ENCODE peak calls at places on chromosome 1, in four cellular contexts. B is H1, E is HCT116, Q is K562. H is an unnamed sample.

GRCh38 chr1:157515709-157516108 is 36.6 kb downstream of the FCRL5 start:
- DNase-seq in B (no peak), E (no peak), Q (no peak), H (no peak)

GRCh38 chr1:24743404-24744211 is 1.6 kb upstream of the CLIC4 start:
- DNase-seq in B (no peak), E (no peak), Q (no peak), H (no peak)

GRCh38 chr1:12715896-12716437 is at the start of gene AADACL3:
- DNase-seq in B (no peak), E (no peak), Q (no peak), H (no peak)

GRCh38 chr1:221740260-221740830 is 1.5 kb downstream of the DUSP10 start:
- DNase-seq in B (no peak), E (no peak), Q (no peak), H (no peak)

GRCh38 chr1:58971629-58972140 is 187.8 kb upstream of the JUN start:
- DNase-seq in B (no peak), E (no peak), Q (no peak), H (peak)

GRCh38 chr1:183223467-183223866 is 37.4 kb downstream of the LAMC2 start:
- DNase-seq in B (no peak), E (no peak), Q (no peak), H (no peak)

GRCh38 chr1:5999711-6000443 is 7.7 kb upstream of the NPHP4 start:
- DNase-seq in B (no peak), E (no peak), Q (no peak), H (no peak)

GRCh38 chr1:93756656-93757055 is 75.0 kb upstream of the BCAR3 start:
- DNase-seq in B (no peak), E (no peak), Q (no peak), H (no peak)

GRCh38 chr1:153261793-153262371 is 2.4 kb downstream of the LORICRIN start:
- DNase-seq in B (no peak), E (no peak), Q (no peak), H (no peak)

GRCh38 chr1:184388671-184389292 is 2.0 kb downstream of the C1orf21 start:
- DNase-seq in B (no peak), E (no peak), Q (no peak), H (no peak)

GRCh38 chr1:65372557-65372956 is 47.9 kb upstream of the LEPR start:
- DNase-seq in B (no peak), E (no peak), Q (no peak), H (no peak)

GRCh38 chr1:244012232-244012631 is 38.9 kb upstream of the ZBTB18 start:
- DNase-seq in B (no peak), E (no peak), Q (no peak), H (no peak)

GRCh38 chr1:109846148-109846547 is 64.5 kb upstream of the CSF1 start:
- DNase-seq in B (peak), E (no peak), Q (no peak), H (no peak)

GRCh38 chr1:68594851-68595250 is 98.0 kb upstream of the DEPDC1 start:
- DNase-seq in B (no peak), E (no peak), Q (no peak), H (no peak)

GRCh38 chr1:68600049-68600661 is 103.3 kb upstream of the DEPDC1 start:
- DNase-seq in B (no peak), E (peak), Q (peak), H (peak)
- TF ChIP-seq FOSL1 in B (no peak), E (no peak), Q (no peak), H (no peak)

DNA sequence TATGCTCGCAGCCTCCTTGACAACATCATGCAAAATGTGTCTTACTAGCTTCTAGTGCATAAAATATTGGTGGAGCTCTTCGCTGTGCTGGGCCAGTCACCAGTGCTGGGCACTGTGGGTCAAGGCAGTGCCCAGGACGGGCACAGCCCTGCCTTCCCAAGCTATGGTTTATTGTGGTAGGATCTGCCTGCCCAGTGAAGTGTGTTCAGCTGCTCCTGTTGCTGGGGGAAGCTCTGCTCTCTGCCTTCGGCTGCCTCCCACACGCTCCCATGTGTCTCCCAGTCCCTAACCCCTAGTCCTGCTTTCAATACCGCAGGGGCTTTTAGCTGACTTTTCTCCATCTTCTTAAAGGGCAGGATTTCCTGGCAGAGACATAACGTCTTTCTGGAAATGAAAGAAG is 15.7 kb downstream of the EPHX1 start:
- DNase-seq in B (no peak), E (no peak), Q (no peak), H (no peak)
- H3K9ac ChIP-seq in B (no peak), E (no peak), Q (no peak), H (no peak)

GRCh38 chr1:81832573-81832972 is 31.8 kb downstream of the ADGRL2 start:
- DNase-seq in B (no peak), E (no peak), Q (no peak), H (no peak)
- TF ChIP-seq FOSL1 in B (no peak), E (no peak), Q (no peak), H (no peak)

GRCh38 chr1:33472349-33472980 is at the start of gene ZSCAN20:
- DNase-seq in B (peak), E (peak), Q (peak), H (peak)
- H3K9ac ChIP-seq in B (no peak), E (peak), Q (peak), H (peak)

GRCh38 chr1:201790261-201790660 is 38.7 kb upstream of the IPO9 start:
- DNase-seq in B (no peak), E (no peak), Q (no peak), H (no peak)
- TF ChIP-seq FOSL1 in B (no peak), E (no peak), Q (no peak), H (no peak)

DNA sequence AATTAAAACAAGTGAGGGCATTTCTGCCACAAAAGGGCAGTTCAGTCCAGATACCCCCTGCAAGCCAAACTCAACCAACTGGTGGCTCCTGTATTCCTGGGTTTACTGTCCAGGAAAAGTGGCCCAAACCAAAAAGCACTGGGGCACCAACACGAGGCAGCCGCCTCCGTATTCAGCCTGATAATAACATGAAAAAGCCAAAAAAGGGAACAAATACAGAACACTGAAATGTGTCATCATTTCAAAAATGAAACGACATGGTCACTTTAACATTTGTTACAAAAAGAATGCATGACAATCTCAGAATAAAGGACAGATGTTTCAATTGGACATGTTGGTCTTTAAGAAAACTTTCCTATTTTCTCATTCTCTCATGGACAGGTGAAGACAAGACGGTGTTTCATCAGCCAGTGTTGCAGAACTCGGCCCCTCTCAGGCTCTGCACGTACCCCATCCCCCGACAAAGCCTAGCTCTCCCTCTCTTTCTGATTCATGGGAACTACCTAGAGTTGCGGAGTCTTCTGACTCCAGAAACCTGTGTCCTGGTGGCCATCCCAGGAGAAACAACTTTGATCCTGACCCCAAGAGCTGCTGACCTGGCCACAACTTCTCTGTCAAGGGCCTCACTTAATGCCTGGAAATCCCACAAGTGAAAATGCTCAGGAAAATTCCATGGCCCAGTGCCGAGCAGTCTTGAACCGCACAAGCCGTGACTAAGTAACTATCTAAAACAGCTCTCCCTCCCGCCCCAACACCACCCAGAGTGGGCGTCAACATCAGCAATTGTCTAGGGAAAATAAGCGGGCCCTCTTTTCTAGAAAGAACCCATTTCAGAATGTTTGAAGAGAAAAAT is 27.1 kb downstream of the ZBTB17 start:
- DNase-seq in B (no peak), E (no peak), Q (peak), H (no peak)
- H3K9ac ChIP-seq in B (no peak), E (peak), Q (peak), H (no peak)

DNA sequence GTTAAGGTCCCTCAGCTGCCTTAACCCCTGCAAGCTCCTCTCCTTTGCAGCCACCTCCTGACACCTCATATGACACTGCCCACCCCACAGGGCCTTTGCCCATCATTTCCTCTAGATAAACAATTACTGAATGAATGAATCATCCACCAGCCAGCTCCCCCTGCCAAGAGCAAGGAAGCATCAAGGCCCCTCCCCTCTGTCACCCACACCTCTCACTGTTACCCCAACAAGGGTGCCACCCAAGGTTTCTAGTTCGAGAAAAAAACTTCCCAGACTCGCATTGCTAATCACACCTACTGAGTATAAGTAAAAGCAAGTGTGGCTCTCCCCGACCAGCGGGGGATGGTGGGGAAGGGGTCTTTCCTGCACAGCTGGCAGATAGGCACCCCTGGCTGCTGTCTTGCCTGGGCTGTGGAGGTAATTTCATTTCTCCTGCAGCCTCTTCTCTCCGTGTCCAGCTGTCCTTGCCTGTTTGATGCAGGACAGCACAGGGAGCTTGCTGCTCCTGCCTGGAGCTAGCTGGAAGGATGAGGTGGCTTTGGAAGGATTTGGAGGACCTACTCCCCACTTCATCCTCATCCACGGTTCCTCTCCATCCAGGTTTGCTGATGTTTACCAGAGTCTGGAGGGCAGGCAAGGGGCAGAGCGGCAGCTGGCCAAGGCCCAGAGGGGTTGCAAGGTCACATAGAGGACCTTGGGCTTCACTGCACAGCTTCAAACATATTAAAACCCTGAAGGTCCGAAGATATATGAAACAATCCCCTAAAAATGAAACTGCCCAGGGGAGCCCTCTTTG is 33.1 kb upstream of the LBR start:
- DNase-seq in B (no peak), E (no peak), Q (no peak), H (no peak)
- TF ChIP-seq FOSL1 in B (no peak), E (no peak), Q (no peak), H (no peak)

DNA sequence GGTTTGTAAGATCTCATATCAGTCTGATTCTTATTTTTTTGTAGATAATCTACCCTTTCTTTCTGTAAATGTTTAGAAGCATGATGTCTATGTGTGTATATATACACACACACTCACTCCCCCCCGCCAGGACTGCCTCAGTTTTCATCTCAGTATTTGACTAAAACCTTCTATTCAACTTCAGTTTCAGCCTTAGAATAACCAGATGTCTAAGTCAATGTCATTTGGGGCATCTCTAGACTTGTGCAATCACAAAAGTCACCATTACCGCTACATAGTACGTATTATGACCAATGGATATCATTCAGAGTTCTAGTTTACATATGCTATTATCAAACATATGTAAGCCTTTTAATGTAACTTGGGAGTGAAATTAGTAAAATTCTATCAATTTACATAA is 53.3 kb upstream of the BOLA1 start:
- DNase-seq in B (no peak), E (no peak), Q (no peak), H (no peak)
- H3K9ac ChIP-seq in B (no peak), E (no peak), Q (peak), H (no peak)

GRCh38 chr1:217332426-217333065 is 298.3 kb downstream of the GPATCH2 start:
- DNase-seq in B (no peak), E (no peak), Q (no peak), H (no peak)

GRCh38 chr1:217336724-217337123 is 294.2 kb downstream of the GPATCH2 start:
- DNase-seq in B (no peak), E (no peak), Q (no peak), H (no peak)

GRCh38 chr1:217331698-217332097 is 299.2 kb downstream of the GPATCH2 start:
- DNase-seq in B (no peak), E (no peak), Q (no peak), H (no peak)

GRCh38 chr1:217333939-217334338 is 297.0 kb downstream of the GPATCH2 start:
- DNase-seq in B (peak), E (peak), Q (peak), H (peak)
- TF ChIP-seq FOSL1 in B (no peak), E (no peak), Q (no peak), H (no peak)